ENCODE peak calls at places on chromosomes 4 and X, in ten cellular contexts. One of them, this sample, is unnamed.

GRCh38 chr4:44425614-44426208 is 22.9 kb downstream of the KCTD8 start:
- DNase-seq in A549: no peak
- DNase-seq in cardiac muscle cell: peak
- DNase-seq in brain microvascular endothelial cell: peak
- DNase-seq in HFF-Myc: no peak
- DNase-seq in thoracic aorta: no peak
- DNase-seq in BJ: no peak
- DNase-seq in MM.1S: no peak
- DNase-seq in kidney epithelial cell: no peak
- DNase-seq in lower lobe of right lung: no peak
- DNase-seq in this sample: no peak

GRCh38 chrX:53080628-53081580 is 1.3 kb upstream of the TSPYL2 start:
- DNase-seq in A549: no peak
- DNase-seq in cardiac muscle cell: no peak
- DNase-seq in brain microvascular endothelial cell: no peak
- DNase-seq in HFF-Myc: no peak
- DNase-seq in thoracic aorta: no peak
- DNase-seq in BJ: no peak
- DNase-seq in MM.1S: no peak
- DNase-seq in kidney epithelial cell: no peak
- DNase-seq in lower lobe of right lung: no peak
- DNase-seq in this sample: no peak

GRCh38 chr4:118918388-118918787 is 29.7 kb downstream of the SYNPO2 start:
- DNase-seq in A549: no peak
- DNase-seq in cardiac muscle cell: no peak
- DNase-seq in brain microvascular endothelial cell: peak
- DNase-seq in HFF-Myc: peak
- DNase-seq in thoracic aorta: no peak
- DNase-seq in BJ: peak
- DNase-seq in MM.1S: no peak
- DNase-seq in kidney epithelial cell: peak
- DNase-seq in lower lobe of right lung: no peak
- DNase-seq in this sample: peak

GRCh38 chr4:79764118-79764517 is 308.9 kb downstream of the ANTXR2 start:
- DNase-seq in A549: no peak
- DNase-seq in cardiac muscle cell: no peak
- DNase-seq in brain microvascular endothelial cell: no peak
- DNase-seq in HFF-Myc: no peak
- DNase-seq in thoracic aorta: no peak
- DNase-seq in BJ: no peak
- DNase-seq in MM.1S: no peak
- DNase-seq in kidney epithelial cell: no peak
- DNase-seq in lower lobe of right lung: no peak
- DNase-seq in this sample: no peak

GRCh38 chr4:141339966-141340365 is 119.3 kb downstream of the ZNF330 start:
- DNase-seq in A549: no peak
- DNase-seq in cardiac muscle cell: no peak
- DNase-seq in brain microvascular endothelial cell: no peak
- DNase-seq in HFF-Myc: no peak
- DNase-seq in thoracic aorta: no peak
- DNase-seq in BJ: no peak
- DNase-seq in MM.1S: no peak
- DNase-seq in kidney epithelial cell: no peak
- DNase-seq in lower lobe of right lung: no peak
- DNase-seq in this sample: no peak

GRCh38 chr4:95428216-95429085 is 120.3 kb downstream of the UNC5C start:
- DNase-seq in A549: no peak
- DNase-seq in cardiac muscle cell: peak
- DNase-seq in brain microvascular endothelial cell: no peak
- DNase-seq in HFF-Myc: no peak
- DNase-seq in thoracic aorta: no peak
- DNase-seq in BJ: no peak
- DNase-seq in MM.1S: no peak
- DNase-seq in kidney epithelial cell: no peak
- DNase-seq in lower lobe of right lung: no peak
- DNase-seq in this sample: no peak

GRCh38 chr4:168021666-168022065 is 70.7 kb upstream of the ANXA10 start:
- DNase-seq in A549: no peak
- DNase-seq in cardiac muscle cell: no peak
- DNase-seq in brain microvascular endothelial cell: peak
- DNase-seq in HFF-Myc: no peak
- DNase-seq in thoracic aorta: no peak
- DNase-seq in BJ: no peak
- DNase-seq in MM.1S: no peak
- DNase-seq in kidney epithelial cell: no peak
- DNase-seq in lower lobe of right lung: no peak
- DNase-seq in this sample: no peak

GRCh38 chr4:84855774-84856173 is 110.7 kb downstream of the WDFY3 start:
- DNase-seq in A549: no peak
- DNase-seq in cardiac muscle cell: peak
- DNase-seq in brain microvascular endothelial cell: peak
- DNase-seq in HFF-Myc: no peak
- DNase-seq in thoracic aorta: no peak
- DNase-seq in BJ: no peak
- DNase-seq in MM.1S: no peak
- DNase-seq in kidney epithelial cell: no peak
- DNase-seq in lower lobe of right lung: no peak
- DNase-seq in this sample: no peak

GRCh38 chr4:85398276-85398675 is 76.7 kb upstream of the ARHGAP24 start:
- DNase-seq in A549: no peak
- DNase-seq in cardiac muscle cell: peak
- DNase-seq in brain microvascular endothelial cell: peak
- DNase-seq in HFF-Myc: no peak
- DNase-seq in thoracic aorta: no peak
- DNase-seq in BJ: no peak
- DNase-seq in MM.1S: no peak
- DNase-seq in kidney epithelial cell: no peak
- DNase-seq in lower lobe of right lung: no peak
- DNase-seq in this sample: no peak

GRCh38 chr4:94274912-94275311 is 67.2 kb downstream of the SMARCAD1 start:
- DNase-seq in A549: no peak
- DNase-seq in cardiac muscle cell: no peak
- DNase-seq in brain microvascular endothelial cell: no peak
- DNase-seq in HFF-Myc: no peak
- DNase-seq in thoracic aorta: no peak
- DNase-seq in BJ: peak
- DNase-seq in MM.1S: no peak
- DNase-seq in kidney epithelial cell: no peak
- DNase-seq in lower lobe of right lung: no peak
- DNase-seq in this sample: no peak

GRCh38 chr4:68904786-68905185 is 46.8 kb downstream of the UGT2A3 start:
- DNase-seq in A549: no peak
- DNase-seq in cardiac muscle cell: no peak
- DNase-seq in brain microvascular endothelial cell: no peak
- DNase-seq in HFF-Myc: no peak
- DNase-seq in thoracic aorta: no peak
- DNase-seq in BJ: no peak
- DNase-seq in MM.1S: peak
- DNase-seq in kidney epithelial cell: no peak
- DNase-seq in lower lobe of right lung: no peak
- DNase-seq in this sample: no peak

GRCh38 chrX:71068052-71068918 is at the start of gene SNX12:
- DNase-seq in A549: peak
- DNase-seq in cardiac muscle cell: peak
- DNase-seq in brain microvascular endothelial cell: peak
- DNase-seq in HFF-Myc: peak
- DNase-seq in thoracic aorta: peak
- DNase-seq in BJ: peak
- DNase-seq in MM.1S: peak
- DNase-seq in kidney epithelial cell: peak
- DNase-seq in lower lobe of right lung: peak
- DNase-seq in this sample: peak

DNA sequence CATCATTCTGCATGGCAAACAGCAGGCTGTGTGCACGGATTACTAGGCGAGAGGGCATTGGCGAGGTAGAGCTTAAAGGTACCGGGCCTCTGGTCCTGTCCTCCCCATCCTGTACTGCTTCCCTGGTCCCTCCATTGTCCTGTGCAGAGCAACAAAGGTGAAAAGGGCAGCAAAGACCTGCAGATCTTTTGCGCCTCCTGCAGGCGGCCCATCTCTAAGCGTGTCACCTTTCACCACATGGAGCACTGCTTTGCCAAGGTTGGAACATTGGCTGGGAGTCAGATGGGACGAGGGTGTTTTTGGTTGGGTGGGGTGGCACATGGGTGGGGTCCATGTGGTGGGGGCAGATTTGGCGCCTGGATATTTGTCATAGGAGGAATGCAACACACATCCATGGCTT is 64.7 kb upstream of the UXT start:
- DNase-seq in A549: no peak
- DNase-seq in cardiac muscle cell: no peak
- DNase-seq in brain microvascular endothelial cell: no peak
- DNase-seq in HFF-Myc: no peak
- DNase-seq in thoracic aorta: no peak
- DNase-seq in BJ: no peak
- DNase-seq in MM.1S: peak
- DNase-seq in kidney epithelial cell: no peak
- DNase-seq in lower lobe of right lung: no peak
- DNase-seq in this sample: no peak
- TF ChIP-seq CTCF in A549: no peak
- TF ChIP-seq CTCF in cardiac muscle cell: no peak
- TF ChIP-seq CTCF in brain microvascular endothelial cell: no peak
- TF ChIP-seq CTCF in HFF-Myc: no peak
- TF ChIP-seq CTCF in thoracic aorta: no peak
- TF ChIP-seq CTCF in BJ: peak
- TF ChIP-seq CTCF in MM.1S: peak
- TF ChIP-seq CTCF in kidney epithelial cell: no peak
- TF ChIP-seq CTCF in lower lobe of right lung: no peak
- TF ChIP-seq CTCF in this sample: no peak

DNA sequence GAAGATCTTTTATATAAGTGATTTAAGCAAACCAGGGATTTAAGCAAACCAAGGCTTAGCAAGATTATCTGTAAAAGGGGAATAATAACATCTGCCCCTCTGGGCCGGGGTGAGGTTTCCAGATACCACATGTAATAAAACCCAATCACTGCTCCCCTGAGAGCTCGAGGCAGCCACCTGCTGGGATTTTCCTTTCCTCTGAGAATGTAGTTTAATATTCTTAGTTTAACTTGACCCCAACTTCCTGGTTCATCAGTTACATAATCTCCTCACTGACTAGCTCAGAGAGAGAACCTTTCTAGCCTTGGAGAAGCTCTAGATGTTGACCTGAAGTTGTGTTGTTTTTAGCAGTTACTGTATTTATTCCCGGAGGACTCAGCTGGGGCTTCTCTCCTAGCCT is 322.4 kb downstream of the ARHGAP10 start:
- DNase-seq in A549: no peak
- DNase-seq in cardiac muscle cell: no peak
- DNase-seq in brain microvascular endothelial cell: peak
- DNase-seq in HFF-Myc: peak
- DNase-seq in thoracic aorta: no peak
- DNase-seq in BJ: no peak
- DNase-seq in MM.1S: no peak
- DNase-seq in kidney epithelial cell: no peak
- DNase-seq in lower lobe of right lung: no peak
- DNase-seq in this sample: peak
- H3K4me3 ChIP-seq in A549: no peak
- H3K4me3 ChIP-seq in cardiac muscle cell: no peak
- H3K4me3 ChIP-seq in brain microvascular endothelial cell: no peak
- H3K4me3 ChIP-seq in HFF-Myc: no peak
- H3K4me3 ChIP-seq in thoracic aorta: no peak
- H3K4me3 ChIP-seq in BJ: no peak
- H3K4me3 ChIP-seq in MM.1S: no peak
- H3K4me3 ChIP-seq in kidney epithelial cell: no peak
- H3K4me3 ChIP-seq in lower lobe of right lung: no peak
- H3K4me3 ChIP-seq in this sample: no peak

DNA sequence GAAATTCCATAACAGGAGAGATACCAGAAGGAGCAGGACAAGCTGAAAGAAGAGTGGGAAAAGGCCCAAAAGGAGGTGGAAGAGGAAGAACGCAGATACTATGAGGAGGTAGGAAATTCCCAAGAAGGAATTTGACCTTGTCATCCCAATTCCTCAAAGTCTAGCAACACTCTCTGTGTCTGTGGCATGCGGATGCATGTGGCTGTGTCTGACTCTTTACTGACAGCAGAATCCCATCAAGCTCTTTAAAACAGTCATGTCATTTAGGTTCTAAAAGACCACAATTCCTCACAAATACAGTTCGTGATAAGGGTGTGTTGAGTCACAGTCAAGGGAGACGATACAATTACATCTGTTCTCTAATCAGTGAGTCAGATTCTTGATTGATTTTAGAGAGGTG is 68.5 kb downstream of the PHOX2B start:
- DNase-seq in A549: no peak
- DNase-seq in cardiac muscle cell: no peak
- DNase-seq in brain microvascular endothelial cell: no peak
- DNase-seq in HFF-Myc: no peak
- DNase-seq in thoracic aorta: no peak
- DNase-seq in BJ: no peak
- DNase-seq in MM.1S: no peak
- DNase-seq in kidney epithelial cell: no peak
- DNase-seq in lower lobe of right lung: no peak
- DNase-seq in this sample: no peak
- TF ChIP-seq CTCF in A549: no peak
- TF ChIP-seq CTCF in cardiac muscle cell: no peak
- TF ChIP-seq CTCF in brain microvascular endothelial cell: no peak
- TF ChIP-seq CTCF in HFF-Myc: no peak
- TF ChIP-seq CTCF in thoracic aorta: no peak
- TF ChIP-seq CTCF in BJ: no peak
- TF ChIP-seq CTCF in MM.1S: no peak
- TF ChIP-seq CTCF in kidney epithelial cell: no peak
- TF ChIP-seq CTCF in lower lobe of right lung: no peak
- TF ChIP-seq CTCF in this sample: no peak

GRCh38 chr4:23894021-23894420 is 4.2 kb upstream of the PPARGC1A start:
- DNase-seq in A549: no peak
- DNase-seq in cardiac muscle cell: no peak
- DNase-seq in brain microvascular endothelial cell: no peak
- DNase-seq in HFF-Myc: no peak
- DNase-seq in thoracic aorta: no peak
- DNase-seq in BJ: no peak
- DNase-seq in MM.1S: no peak
- DNase-seq in kidney epithelial cell: no peak
- DNase-seq in lower lobe of right lung: no peak
- DNase-seq in this sample: no peak

GRCh38 chr4:23899565-23899964 is 9.7 kb upstream of the PPARGC1A start:
- DNase-seq in A549: no peak
- DNase-seq in cardiac muscle cell: no peak
- DNase-seq in brain microvascular endothelial cell: no peak
- DNase-seq in HFF-Myc: no peak
- DNase-seq in thoracic aorta: no peak
- DNase-seq in BJ: no peak
- DNase-seq in MM.1S: no peak
- DNase-seq in kidney epithelial cell: no peak
- DNase-seq in lower lobe of right lung: no peak
- DNase-seq in this sample: no peak

GRCh38 chr4:23902203-23902602 is 12.4 kb upstream of the PPARGC1A start:
- DNase-seq in A549: no peak
- DNase-seq in cardiac muscle cell: no peak
- DNase-seq in brain microvascular endothelial cell: no peak
- DNase-seq in HFF-Myc: no peak
- DNase-seq in thoracic aorta: no peak
- DNase-seq in BJ: no peak
- DNase-seq in MM.1S: no peak
- DNase-seq in kidney epithelial cell: no peak
- DNase-seq in lower lobe of right lung: no peak
- DNase-seq in this sample: no peak

GRCh38 chr4:23900636-23901035 is 10.8 kb upstream of the PPARGC1A start:
- DNase-seq in A549: no peak
- DNase-seq in cardiac muscle cell: no peak
- DNase-seq in brain microvascular endothelial cell: no peak
- DNase-seq in HFF-Myc: no peak
- DNase-seq in thoracic aorta: no peak
- DNase-seq in BJ: no peak
- DNase-seq in MM.1S: no peak
- DNase-seq in kidney epithelial cell: no peak
- DNase-seq in lower lobe of right lung: no peak
- DNase-seq in this sample: no peak

GRCh38 chr4:23897564-23898109 is 7.8 kb upstream of the PPARGC1A start:
- DNase-seq in A549: no peak
- DNase-seq in cardiac muscle cell: no peak
- DNase-seq in brain microvascular endothelial cell: no peak
- DNase-seq in HFF-Myc: no peak
- DNase-seq in thoracic aorta: no peak
- DNase-seq in BJ: no peak
- DNase-seq in MM.1S: peak
- DNase-seq in kidney epithelial cell: no peak
- DNase-seq in lower lobe of right lung: no peak
- DNase-seq in this sample: no peak
- H3K4me3 ChIP-seq in A549: no peak
- H3K4me3 ChIP-seq in cardiac muscle cell: no peak
- H3K4me3 ChIP-seq in brain microvascular endothelial cell: no peak
- H3K4me3 ChIP-seq in HFF-Myc: no peak
- H3K4me3 ChIP-seq in thoracic aorta: no peak
- H3K4me3 ChIP-seq in BJ: no peak
- H3K4me3 ChIP-seq in MM.1S: no peak
- H3K4me3 ChIP-seq in kidney epithelial cell: no peak
- H3K4me3 ChIP-seq in lower lobe of right lung: no peak
- H3K4me3 ChIP-seq in this sample: no peak